ENCODE peak calls at places on chromosomes 1 and 21, in four cellular contexts. N is stomach, Q is mesothelial cell of epicardium, P is tibial artery. Z is an unnamed sample.

GRCh38 chr1:44985747-44986359 is 542 bp downstream of the EIF2B3 start:
- DNase-seq in P (no peak), Q (no peak), N (no peak), Z (no peak)

GRCh38 chr1:176790771-176791170 is 327.8 kb downstream of the PAPPA2 start:
- DNase-seq in N (no peak), P (no peak), Q (no peak), Z (no peak)

GRCh38 chr1:228150458-228151169 is 884 bp downstream of the GJC2 start:
- DNase-seq in Q (peak; percentile 21), P (peak; percentile 70), N (no peak), Z (peak; percentile 50)

GRCh38 chr21:43269981-43270670 is 101.3 kb downstream of the CRYAA start:
- DNase-seq in Q (no peak), N (no peak), P (no peak), Z (no peak)

GRCh38 chr1:200706109-200706720 is 32.5 kb upstream of the CAMSAP2 start:
- DNase-seq in Q (no peak), N (no peak), P (no peak), Z (no peak)

GRCh38 chr1:2018217-2019161 is 656 bp upstream of the GABRD start:
- DNase-seq in N (no peak), P (no peak), Q (no peak), Z (no peak)

GRCh38 chr1:99751877-99752504 is 14.4 kb downstream of the FRRS1 start:
- DNase-seq in P (no peak), Q (no peak), N (no peak), Z (no peak)

GRCh38 chr1:50251592-50252165 is 143.0 kb downstream of the ELAVL4 start:
- DNase-seq in N (no peak), P (no peak), Q (no peak), Z (no peak)

GRCh38 chr1:179990847-179991246 is 36.2 kb downstream of the CEP350 start:
- DNase-seq in P (no peak), N (no peak), Q (no peak), Z (no peak)

GRCh38 chr1:25183126-25183980 is 48.9 kb downstream of the SYF2 start:
- DNase-seq in Q (no peak), P (no peak), N (peak; percentile 13), Z (no peak)

GRCh38 chr1:6490181-6491075 is 1.0 kb downstream of the PLEKHG5 start:
- DNase-seq in P (no peak), Q (peak; percentile 52), N (peak; percentile 80), Z (peak; percentile 84)

GRCh38 chr1:209250970-209251636 is 332.4 kb upstream of the CAMK1G start:
- DNase-seq in P (no peak), Q (no peak), N (no peak), Z (no peak)

GRCh38 chr1:232066521-232066920 is 439.9 kb downstream of the DISC1 start:
- DNase-seq in Q (no peak), P (no peak), N (no peak), Z (no peak)

GRCh38 chr1:53575948-53576305 is 116.7 kb downstream of the DMRTB1 start:
- DNase-seq in P (peak; percentile 34), N (no peak), Q (peak; percentile 5), Z (no peak)

GRCh38 chr1:38138498-38139233 is 92.1 kb upstream of the POU3F1 start:
- DNase-seq in Q (peak; percentile 63), N (peak; percentile 82), P (peak; percentile 85), Z (peak; percentile 28)

GRCh38 chr21:23471877-23472276 is 2135.4 kb downstream of the MRPL39 start:
- DNase-seq in Q (no peak), P (no peak), N (no peak), Z (no peak)

GRCh38 chr1:85313888-85314696 is 37.7 kb upstream of the BCL10 start:
- DNase-seq in P (peak; percentile 75), N (no peak), Q (no peak), Z (no peak)

GRCh38 chr1:17965515-17966100 is 142.0 kb upstream of the IGSF21 start:
- DNase-seq in Q (no peak), P (no peak), N (no peak), Z (no peak)

GRCh38 chr1:37822942-37823865 is 15.2 kb upstream of the YRDC start:
- DNase-seq in Q (no peak), N (no peak), P (no peak), Z (no peak)

GRCh38 chr1:30763654-30764248 is 6.2 kb upstream of the LAPTM5 start:
- DNase-seq in P (peak; percentile 86), Q (no peak), N (no peak), Z (no peak)

GRCh38 chr1:47295579-47295978 is 18.4 kb downstream of the STIL start:
- DNase-seq in N (no peak), P (no peak), Q (no peak), Z (no peak)

GRCh38 chr1:150365945-150366344 is 2.0 kb downstream of the RPRD2 start:
- DNase-seq in Q (no peak), N (no peak), P (no peak), Z (peak; percentile 23)

GRCh38 chr1:114207635-114208034 is 54.0 kb upstream of the SYT6 start:
- DNase-seq in P (no peak), Q (no peak), N (no peak), Z (no peak)

GRCh38 chr1:81337226-81337625 is 463.5 kb upstream of the ADGRL2 start:
- DNase-seq in Q (no peak), P (no peak), N (no peak), Z (no peak)

GRCh38 chr1:193322218-193322617 is 135.8 kb upstream of the B3GALT2 start:
- DNase-seq in N (no peak), P (no peak), Q (no peak), Z (no peak)

GRCh38 chr1:180857947-180858768 is 54.5 kb upstream of the KIAA1614 start:
- DNase-seq in N (no peak), P (no peak), Q (no peak), Z (no peak)

GRCh38 chr21:41707231-41707988 is 59.4 kb downstream of the RIPK4 start:
- DNase-seq in Q (no peak), P (no peak), N (no peak), Z (peak; percentile 53)

GRCh38 chr21:41283211-41283818 is 33.3 kb upstream of the FAM3B start:
- DNase-seq in Q (no peak), N (peak; percentile 49), P (no peak), Z (peak; percentile 64)

GRCh38 chr1:79188371-79188770 is 181.8 kb upstream of the ADGRL4 start:
- DNase-seq in N (no peak), Q (no peak), P (no peak), Z (no peak)

GRCh38 chr1:66929999-66930822 is 5.4 kb downstream of the MIER1 start:
- DNase-seq in P (peak; percentile 98), N (peak; percentile 96), Q (peak; percentile 95), Z (peak; percentile 98)

GRCh38 chr1:216238844-216239243 is 184.4 kb downstream of the USH2A start:
- DNase-seq in P (no peak), N (no peak), Q (no peak), Z (no peak)

GRCh38 chr21:15141236-15141970 is 76.6 kb upstream of the NRIP1 start:
- DNase-seq in P (no peak), N (peak; percentile 88), Q (no peak), Z (peak; percentile 81)

GRCh38 chr1:93816970-93817738 is 61.9 kb downstream of the DNTTIP2 start:
- DNase-seq in Q (no peak), N (no peak), P (no peak), Z (no peak)

GRCh38 chr1:154327466-154328317 is 2.4 kb downstream of the ATP8B2 start:
- DNase-seq in N (peak; percentile 44), Q (no peak), P (no peak), Z (peak; percentile 56)

GRCh38 chr1:209105769-209106168 is 477.7 kb upstream of the CAMK1G start:
- DNase-seq in N (no peak), Q (no peak), P (no peak), Z (no peak)

GRCh38 chr1:92446990-92447681 is 39.6 kb downstream of the GFI1 start:
- DNase-seq in P (no peak), N (no peak), Q (no peak), Z (no peak)

Z was measured in colonic mucosa.